ENCODE peak calls at places on chromosome 21, in ten cellular contexts. A, X, I, D, K, H, N, G, L and E are unnamed samples.

GRCh38 chr21:35491114-35491513 is 442.0 kb upstream of the RUNX1 start:
- DNase-seq in D (no peak), N (no peak), L (no peak), X (no peak), G (no peak), A (no peak), I (no peak), K (no peak), H (no peak), E (no peak)

GRCh38 chr21:42405064-42406059 is 1.7 kb downstream of the UBASH3A start:
- DNase-seq in A (peak), N (peak), D (no peak), X (no peak), L (no peak), I (no peak), K (no peak), G (no peak), H (no peak), E (no peak)

GRCh38 chr21:39176312-39176711 is 6.9 kb downstream of the PSMG1 start:
- DNase-seq in N (no peak), L (no peak), I (no peak), A (no peak), D (no peak), K (no peak), G (no peak), H (no peak), X (no peak), E (no peak)

GRCh38 chr21:18218331-18218730 is 26.3 kb upstream of the CHODL start:
- DNase-seq in K (no peak), G (no peak), L (no peak), H (no peak), D (no peak), X (no peak), N (no peak), I (no peak), A (no peak), E (no peak)

GRCh38 chr21:21076051-21076450 is 77.8 kb downstream of the NCAM2 start:
- DNase-seq in D (no peak), L (no peak), H (no peak), I (no peak), G (no peak), X (no peak), N (no peak), A (no peak), K (no peak), E (no peak)

GRCh38 chr21:45598109-45598508 is 45.4 kb upstream of the PCBP3 start:
- DNase-seq in N (no peak), K (no peak), I (no peak), X (no peak), G (no peak), H (no peak), A (no peak), D (no peak), L (no peak), E (no peak)

GRCh38 chr21:45003331-45004058 is 63.7 kb downstream of the SLX9 start:
- DNase-seq in G (no peak), H (no peak), D (no peak), L (no peak), A (no peak), X (peak), K (peak), I (no peak), N (no peak), E (no peak)

GRCh38 chr21:42534361-42534900 is 20.8 kb downstream of the SLC37A1 start:
- DNase-seq in D (no peak), G (no peak), A (no peak), L (no peak), X (no peak), H (no peak), I (no peak), N (no peak), K (no peak), E (no peak)

GRCh38 chr21:31354604-31355443 is 10.8 kb upstream of the TIAM1 start:
- DNase-seq in K (no peak), D (peak), X (no peak), I (peak), N (peak), L (peak), H (peak), A (peak), G (peak), E (peak)

GRCh38 chr21:46421756-46422555 is 36.7 kb upstream of the DIP2A start:
- DNase-seq in A (no peak), D (no peak), N (no peak), I (no peak), X (no peak), K (peak), H (no peak), L (no peak), G (no peak), E (no peak)

GRCh38 chr21:43361493-43362296 is 65.2 kb downstream of the SIK1 start:
- DNase-seq in I (no peak), D (no peak), G (no peak), H (peak), L (no peak), A (peak), X (no peak), K (peak), N (peak), E (no peak)

GRCh38 chr21:46431884-46432488 is 26.7 kb upstream of the DIP2A start:
- DNase-seq in H (no peak), K (peak), N (no peak), G (no peak), D (no peak), X (no peak), A (no peak), L (no peak), I (no peak), E (no peak)

GRCh38 chr21:15749045-15749867 is 19.5 kb downstream of the USP25 start:
- DNase-seq in G (no peak), A (no peak), L (no peak), D (no peak), I (no peak), N (no peak), X (no peak), H (no peak), K (no peak), E (no peak)

GRCh38 chr21:44494418-44494817 is 39.1 kb downstream of the LRRC3 start:
- DNase-seq in N (no peak), K (no peak), X (no peak), D (no peak), A (no peak), G (no peak), H (no peak), L (no peak), I (no peak), E (no peak)

GRCh38 chr21:33021150-33021549 is 4.6 kb upstream of the OLIG2 start:
- DNase-seq in D (no peak), K (no peak), H (no peak), L (no peak), I (no peak), X (no peak), G (no peak), N (no peak), A (no peak), E (no peak)

GRCh38 chr21:34962586-34963222 is 86.4 kb downstream of the RUNX1 start:
- DNase-seq in G (no peak), D (no peak), H (no peak), K (no peak), A (no peak), N (peak), X (no peak), L (no peak), I (no peak), E (no peak)

GRCh38 chr21:34933609-34934345 is 115.3 kb downstream of the RUNX1 start:
- DNase-seq in X (no peak), D (no peak), K (no peak), I (no peak), A (no peak), G (no peak), L (no peak), H (peak), N (peak), E (no peak)

GRCh38 chr21:38756746-38757145 is 49.0 kb upstream of the ETS2 start:
- DNase-seq in K (no peak), L (peak), N (no peak), D (no peak), A (no peak), H (no peak), X (no peak), G (no peak), I (peak), E (peak)

GRCh38 chr21:37204580-37204979 is 62.6 kb downstream of the VPS26C start:
- DNase-seq in G (no peak), X (no peak), D (no peak), K (no peak), N (no peak), L (no peak), H (no peak), I (no peak), A (no peak), E (no peak)

GRCh38 chr21:38646213-38646837 is 148.0 kb upstream of the ERG start:
- DNase-seq in I (no peak), G (no peak), A (no peak), H (no peak), X (no peak), D (no peak), N (peak), L (no peak), K (no peak), E (peak)

GRCh38 chr21:46089285-46089684 is 8.6 kb upstream of the COL6A2 start:
- DNase-seq in H (no peak), X (no peak), N (no peak), G (no peak), I (no peak), K (peak), L (no peak), D (no peak), A (no peak), E (no peak)

GRCh38 chr21:36765229-36765628 is 66.3 kb downstream of the SIM2 start:
- DNase-seq in D (no peak), X (no peak), K (no peak), A (no peak), G (no peak), I (no peak), N (no peak), H (no peak), L (no peak), E (no peak)

GRCh38 chr21:35128526-35128925 is 79.4 kb upstream of the RUNX1 start:
- DNase-seq in I (no peak), D (no peak), H (no peak), A (no peak), L (no peak), X (no peak), N (no peak), G (no peak), K (no peak), E (no peak)

GRCh38 chr21:41444703-41445464 is 18.8 kb downstream of the MX1 start:
- DNase-seq in X (no peak), N (no peak), G (no peak), K (no peak), I (no peak), D (no peak), H (no peak), L (no peak), A (no peak), E (no peak)

GRCh38 chr21:37028579-37028978 is 22.1 kb downstream of the RIPPLY3 start:
- DNase-seq in D (no peak), N (no peak), X (no peak), A (no peak), G (no peak), K (no peak), H (no peak), I (no peak), L (no peak), E (no peak)

GRCh38 chr21:28283652-28284490 is 708.8 kb downstream of the LTN1 start:
- DNase-seq in A (no peak), I (peak), X (no peak), H (no peak), K (no peak), G (peak), D (peak), N (no peak), L (peak), E (peak)

GRCh38 chr21:41345934-41346685 is 15.7 kb upstream of the MX2 start:
- DNase-seq in L (no peak), D (no peak), G (no peak), H (no peak), A (no peak), I (peak), X (no peak), K (no peak), N (no peak), E (no peak)

GRCh38 chr21:38311765-38312164 is 55.0 kb downstream of the KCNJ15 start:
- DNase-seq in H (no peak), G (no peak), I (peak), X (no peak), L (no peak), N (no peak), D (no peak), K (no peak), A (no peak), E (no peak)

GRCh38 chr21:43733529-43734071 is 14.7 kb downstream of the PDXK start:
- DNase-seq in N (peak), D (no peak), H (no peak), L (no peak), K (no peak), A (no peak), I (no peak), X (no peak), G (no peak), E (peak)

GRCh38 chr21:34688145-34688544 is 19.4 kb downstream of the CLIC6 start:
- DNase-seq in L (no peak), K (peak), I (no peak), D (no peak), N (no peak), X (no peak), A (no peak), G (no peak), H (no peak), E (no peak)

GRCh38 chr21:36385233-36385908 is at the start of gene CHAF1B:
- DNase-seq in D (peak), A (peak), L (peak), I (peak), N (peak), K (peak), H (peak), X (peak), G (peak), E (peak)

GRCh38 chr21:37145635-37146111 is 72.6 kb downstream of the TTC3 start:
- DNase-seq in L (no peak), D (peak), A (no peak), I (peak), K (no peak), G (no peak), H (no peak), X (no peak), N (no peak), E (no peak)